ENCODE peak calls at places on chromosomes 1 and 21, in nine cellular contexts. Z is stimulated activated CD8-positive, alpha-beta memory T cell treated with anti-CD3 and anti-CD28 coated beads, Interleukin-7, amount 100 ng/mL, for 1 hour; L is H1; G is MCF 10A; X is GM23248; A is aorta; I is HS-27A; V is mucosa of descending colon; K is B cell. E is an unnamed sample.

GRCh38 chr1:247494746-247495145 is 36.8 kb upstream of the OR2B11 start:
- DNase-seq in V (no peak), K (no peak), G (peak), I (no peak), X (peak), Z (no peak), A (no peak), L (no peak), E (no peak)

GRCh38 chr1:1075148-1075935 is 1.2 kb upstream of the RNF223 start:
- DNase-seq in A (peak), Z (no peak), I (no peak), V (no peak), G (no peak), L (no peak), K (no peak), X (no peak), E (no peak)

GRCh38 chr1:197103295-197103694 is 36.2 kb upstream of the F13B start:
- DNase-seq in A (no peak), V (no peak), I (no peak), L (no peak), G (no peak), X (no peak), K (no peak), Z (no peak), E (peak)

GRCh38 chr21:40902299-40902698 is 55.3 kb upstream of the DSCAM start:
- DNase-seq in L (no peak), A (no peak), X (no peak), K (no peak), V (no peak), G (no peak), Z (no peak), I (no peak), E (no peak)

GRCh38 chr1:159428536-159428935 is 3.5 kb upstream of the OR10J4 start:
- DNase-seq in Z (no peak), I (peak), V (no peak), G (no peak), L (no peak), A (no peak), K (no peak), X (peak), E (no peak)

GRCh38 chr21:32131960-32132359 is 146.9 kb downstream of the MIS18A start:
- DNase-seq in A (no peak), Z (no peak), G (peak), K (no peak), X (peak), I (no peak), V (no peak), L (no peak), E (no peak)

GRCh38 chr1:98232678-98233077 is 311.8 kb upstream of the DPYD start:
- DNase-seq in I (no peak), L (no peak), Z (no peak), G (no peak), X (no peak), K (no peak), V (no peak), A (no peak), E (no peak)

GRCh38 chr21:45698493-45698947 is 55.0 kb downstream of the PCBP3 start:
- DNase-seq in V (peak), X (peak), Z (no peak), I (peak), K (no peak), G (peak), A (peak), L (no peak), E (peak)

GRCh38 chr1:211113566-211113965 is 20.4 kb downstream of the KCNH1 start:
- DNase-seq in K (no peak), V (no peak), A (no peak), L (no peak), G (no peak), X (no peak), I (no peak), Z (no peak), E (no peak)

GRCh38 chr1:53127546-53127945 is 14.9 kb downstream of the SLC1A7 start:
- DNase-seq in L (no peak), G (no peak), A (peak), K (no peak), I (no peak), V (no peak), X (peak), Z (no peak), E (no peak)

GRCh38 chr1:18955442-18956188 is 861 bp downstream of the IFFO2 start:
- DNase-seq in Z (no peak), X (peak), I (no peak), V (peak), A (no peak), G (peak), K (peak), L (no peak), E (no peak)

GRCh38 chr1:208531003-208531750 is 287.0 kb upstream of the PLXNA2 start:
- DNase-seq in G (no peak), I (no peak), L (no peak), A (no peak), Z (no peak), X (no peak), K (no peak), V (peak), E (no peak)

GRCh38 chr1:154598871-154599635 is 8.9 kb downstream of the ADAR start:
- DNase-seq in A (peak), Z (no peak), G (no peak), L (no peak), I (no peak), V (no peak), X (peak), K (no peak), E (no peak)

GRCh38 chr21:38804617-38805281 is 980 bp upstream of the ETS2 start:
- DNase-seq in K (no peak), A (peak), L (no peak), Z (no peak), V (peak), G (peak), X (peak), I (no peak), E (no peak)

GRCh38 chr21:38337793-38338192 is 81.0 kb downstream of the KCNJ15 start:
- DNase-seq in A (no peak), Z (no peak), L (no peak), V (no peak), I (no peak), G (no peak), K (no peak), X (no peak), E (no peak)

GRCh38 chr1:72117621-72118020 is 164.7 kb downstream of the NEGR1 start:
- DNase-seq in X (no peak), V (no peak), A (no peak), L (no peak), K (no peak), G (no peak), I (no peak), Z (no peak), E (no peak)

GRCh38 chr21:42242611-42243010 is 23.7 kb downstream of the ABCG1 start:
- DNase-seq in L (no peak), Z (no peak), K (peak), I (no peak), A (no peak), X (no peak), V (no peak), G (no peak), E (no peak)

GRCh38 chr1:97796716-97797115 is 124.1 kb downstream of the DPYD start:
- DNase-seq in V (no peak), I (no peak), A (no peak), X (peak), Z (no peak), K (no peak), L (no peak), G (no peak), E (no peak)

GRCh38 chr1:10185759-10186158 is 24.6 kb upstream of the KIF1B start:
- DNase-seq in A (no peak), I (no peak), G (no peak), Z (no peak), X (no peak), L (no peak), K (no peak), V (no peak), E (no peak)

GRCh38 chr1:162036156-162036555 is 12.5 kb upstream of the OLFML2B start:
- DNase-seq in I (no peak), L (no peak), X (peak), G (no peak), K (no peak), V (no peak), Z (no peak), A (no peak), E (no peak)

GRCh38 chr1:29490204-29490934 is 254.0 kb downstream of the PTPRU start:
- DNase-seq in G (no peak), K (no peak), L (no peak), Z (no peak), X (no peak), V (no peak), A (peak), I (no peak), E (no peak)

GRCh38 chr1:153277852-153278251 is 18.4 kb downstream of the LORICRIN start:
- DNase-seq in Z (no peak), V (peak), K (peak), L (no peak), I (no peak), G (peak), A (no peak), X (no peak), E (no peak)

GRCh38 chr1:218473527-218473926 is 128.4 kb downstream of the TGFB2 start:
- DNase-seq in Z (no peak), L (no peak), I (no peak), G (peak), K (peak), X (no peak), V (no peak), A (no peak), E (no peak)

GRCh38 chr1:71045463-71046028 is 2.1 kb downstream of the PTGER3 start:
- DNase-seq in V (no peak), A (peak), I (no peak), G (no peak), X (no peak), Z (no peak), L (no peak), K (no peak), E (no peak)

GRCh38 chr1:87588445-87588844 is 259.8 kb downstream of the LMO4 start:
- DNase-seq in K (peak), X (no peak), L (no peak), V (no peak), G (no peak), Z (no peak), I (no peak), A (no peak), E (peak)

GRCh38 chr1:207978441-207978840 is 67.5 kb upstream of the CD34 start:
- DNase-seq in L (no peak), V (no peak), K (no peak), X (no peak), G (no peak), A (no peak), Z (no peak), I (no peak), E (no peak)

GRCh38 chr1:244628719-244629299 is 24.1 kb upstream of the DESI2 start:
- DNase-seq in X (no peak), A (no peak), L (no peak), I (no peak), K (no peak), Z (no peak), V (no peak), G (no peak), E (no peak)

GRCh38 chr1:21491483-21492170 is 17.6 kb upstream of the ALPL start:
- DNase-seq in V (no peak), X (no peak), Z (no peak), L (no peak), I (no peak), A (no peak), G (no peak), K (no peak), E (no peak)

GRCh38 chr21:41691205-41692203 is 75.3 kb downstream of the RIPK4 start:
- DNase-seq in L (no peak), V (no peak), G (no peak), I (no peak), Z (no peak), K (no peak), X (no peak), A (peak), E (no peak)

GRCh38 chr1:226882631-226883409 is 12.4 kb downstream of the PSEN2 start:
- DNase-seq in L (no peak), Z (no peak), X (peak), K (peak), V (peak), G (peak), A (no peak), I (no peak), E (peak)

GRCh38 chr1:8816306-8816705 is 1.1 kb downstream of the RERE start:
- DNase-seq in G (peak), I (no peak), X (peak), L (no peak), A (no peak), V (no peak), Z (no peak), K (no peak), E (no peak)

E was measured in AG04450.